ENCODE peak calls at places on chromosomes 13 and 19, in four cellular contexts. O, V, W and U are unnamed samples.
A peak's percentile ranks its signal among the peaks of the same experiment; 100 is the strongest.

GRCh38 chr13:85140192-85140591 is 659.0 kb downstream of the SLITRK6 start:
- DNase-seq in O (no peak), V (no peak), W (no peak), U (no peak)

GRCh38 chr13:80945328-80945727 is 604.4 kb upstream of the SPRY2 start:
- DNase-seq in O (no peak), V (peak; percentile 25), W (peak; percentile 49), U (peak; percentile 8)

GRCh38 chr13:30880756-30881155 is 25.3 kb upstream of the MEDAG start:
- DNase-seq in O (peak; percentile 97), V (no peak), W (no peak), U (peak; percentile 12)

GRCh38 chr19:4456566-4456842 is 1.1 kb downstream of the UBXN6 start:
- DNase-seq in O (peak; percentile 75), V (no peak), W (no peak), U (no peak)

GRCh38 chr19:4583961-4584669 is 24.6 kb upstream of the SEMA6B start:
- DNase-seq in O (no peak), V (no peak), W (peak; percentile 72), U (no peak)

GRCh38 chr13:46297338-46297737 is 85.6 kb downstream of the LRRC63 start:
- DNase-seq in O (peak; percentile 7), V (no peak), W (no peak), U (no peak)

GRCh38 chr19:48975947-48976847 is 11.1 kb downstream of the FTL start:
- DNase-seq in O (no peak), V (no peak), W (peak; percentile 72), U (peak; percentile 47)

GRCh38 chr19:1211494-1212234 is 6.1 kb downstream of the STK11 start:
- DNase-seq in O (no peak), V (no peak), W (peak; percentile 68), U (no peak)

GRCh38 chr13:51158365-51158764 is 47.3 kb upstream of the C13orf42 start:
- DNase-seq in O (no peak), V (no peak), W (no peak), U (peak; percentile 15)

GRCh38 chr13:33931397-33931987 is 113.5 kb downstream of the RFC3 start:
- DNase-seq in O (peak; percentile 53), V (no peak), W (peak; percentile 17), U (peak; percentile 1)

GRCh38 chr19:49512970-49513745 is 697 bp downstream of the FCGRT start:
- DNase-seq in O (no peak), V (no peak), W (peak; percentile 65), U (no peak)

GRCh38 chr13:76709851-76710250 is 176.4 kb downstream of the KCTD12 start:
- DNase-seq in O (peak; percentile 36), V (no peak), W (no peak), U (no peak)

GRCh38 chr19:30158893-30159245 is 213.3 kb upstream of the ZNF536 start:
- DNase-seq in O (no peak), V (no peak), W (no peak), U (no peak)

GRCh38 chr13:50584856-50585580 is 258.5 kb downstream of the DLEU7 start:
- DNase-seq in O (no peak), V (no peak), W (no peak), U (no peak)

GRCh38 chr19:39405930-39406655 is 554 bp upstream of the ZFP36 start:
- DNase-seq in O (no peak), V (no peak), W (peak; percentile 78), U (no peak)

GRCh38 chr13:40186636-40187323 is 479.7 kb downstream of the FOXO1 start:
- DNase-seq in O (no peak), V (no peak), W (no peak), U (no peak)

GRCh38 chr19:49499030-49499670 is 2.9 kb downstream of the RPS11 start:
- DNase-seq in O (no peak), V (no peak), W (no peak), U (no peak)

GRCh38 chr13:54234607-54235006 is 1206.0 kb downstream of the OLFM4 start:
- DNase-seq in O (no peak), V (no peak), W (no peak), U (no peak)

GRCh38 chr19:44747739-44748425 is 626 bp upstream of the BCL3 start:
- DNase-seq in O (peak; percentile 61), V (no peak), W (no peak), U (peak; percentile 76)

GRCh38 chr19:43524922-43525835 is 1.8 kb downstream of the ETHE1 start:
- DNase-seq in O (peak; percentile 32), V (no peak), W (peak; percentile 62), U (peak; percentile 85)

GRCh38 chr13:25608181-25608580 is 236.4 kb downstream of the ATP8A2 start:
- DNase-seq in O (no peak), V (no peak), W (no peak), U (no peak)
- TF ChIP-seq USF2 in O (no peak), V (no peak), W (no peak), U (no peak)

GRCh38 chr19:56132316-56132822 is 8.7 kb upstream of the ZNF444 start:
- DNase-seq in O (peak; percentile 66), V (no peak), W (no peak), U (no peak)
- TF ChIP-seq USF2 in O (no peak), V (no peak), W (no peak), U (no peak)

GRCh38 chr19:12777217-12778019 is 2.1 kb upstream of the HOOK2 start:
- DNase-seq in O (peak; percentile 68), V (no peak), W (peak; percentile 91), U (no peak)
- TF ChIP-seq USF2 in O (no peak), V (no peak), W (no peak), U (no peak)

GRCh38 chr13:35789335-35790166 is 313.1 kb upstream of the MAB21L1 start:
- DNase-seq in O (peak; percentile 61), V (no peak), W (no peak), U (peak; percentile 7)
- TF ChIP-seq USF2 in O (no peak), V (no peak), W (no peak), U (no peak)

DNA sequence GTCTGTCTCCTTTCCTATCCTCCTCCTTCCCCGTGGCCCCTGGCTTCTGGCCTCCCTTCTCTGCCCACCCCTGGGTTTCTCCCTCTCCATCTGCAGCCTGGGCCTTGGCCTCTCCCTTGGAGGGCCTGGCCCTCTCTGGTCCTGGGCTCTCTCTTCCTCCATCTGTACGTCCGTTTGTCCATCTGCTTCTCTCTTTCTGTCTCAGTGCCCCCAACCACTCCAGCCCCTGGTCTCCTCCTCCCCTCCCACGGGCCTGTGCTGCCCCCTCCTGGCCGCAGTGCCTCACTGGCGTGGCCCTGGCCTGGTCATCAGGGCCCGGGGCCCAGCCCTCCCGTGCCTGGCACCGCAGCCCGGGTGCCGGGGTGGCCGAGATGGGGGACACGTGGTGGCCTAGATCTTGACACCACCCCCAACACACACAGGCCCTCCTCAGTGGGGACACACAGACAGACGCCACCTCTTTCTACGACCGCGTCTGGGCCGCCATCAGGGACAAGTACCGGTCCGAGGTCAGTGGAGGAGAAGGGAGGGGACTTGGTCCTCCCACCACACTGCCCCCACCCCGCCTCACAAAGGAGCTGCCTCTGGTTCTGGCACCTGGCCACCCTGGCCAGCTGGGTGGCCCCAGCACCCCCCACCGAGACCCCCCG is 11.3 kb downstream of the PRKCSH start:
- DNase-seq in O (no peak), V (no peak), W (peak; percentile 88), U (peak; percentile 70)
- TF ChIP-seq USF2 in O (no peak), V (no peak), W (no peak), U (no peak)

GRCh38 chr19:8366121-8366581 is 2.2 kb downstream of the ANGPTL4 start:
- DNase-seq in O (no peak), V (no peak), W (no peak), U (no peak)

GRCh38 chr19:8363803-8364771 is at the start of gene ANGPTL4:
- DNase-seq in O (peak; percentile 55), V (no peak), W (peak; percentile 68), U (peak; percentile 87)

GRCh38 chr19:8358948-8359347 is 5.0 kb upstream of the ANGPTL4 start:
- DNase-seq in O (no peak), V (no peak), W (no peak), U (no peak)

GRCh38 chr19:8360196-8360595 is 3.8 kb upstream of the ANGPTL4 start:
- DNase-seq in O (no peak), V (no peak), W (no peak), U (no peak)

DNA sequence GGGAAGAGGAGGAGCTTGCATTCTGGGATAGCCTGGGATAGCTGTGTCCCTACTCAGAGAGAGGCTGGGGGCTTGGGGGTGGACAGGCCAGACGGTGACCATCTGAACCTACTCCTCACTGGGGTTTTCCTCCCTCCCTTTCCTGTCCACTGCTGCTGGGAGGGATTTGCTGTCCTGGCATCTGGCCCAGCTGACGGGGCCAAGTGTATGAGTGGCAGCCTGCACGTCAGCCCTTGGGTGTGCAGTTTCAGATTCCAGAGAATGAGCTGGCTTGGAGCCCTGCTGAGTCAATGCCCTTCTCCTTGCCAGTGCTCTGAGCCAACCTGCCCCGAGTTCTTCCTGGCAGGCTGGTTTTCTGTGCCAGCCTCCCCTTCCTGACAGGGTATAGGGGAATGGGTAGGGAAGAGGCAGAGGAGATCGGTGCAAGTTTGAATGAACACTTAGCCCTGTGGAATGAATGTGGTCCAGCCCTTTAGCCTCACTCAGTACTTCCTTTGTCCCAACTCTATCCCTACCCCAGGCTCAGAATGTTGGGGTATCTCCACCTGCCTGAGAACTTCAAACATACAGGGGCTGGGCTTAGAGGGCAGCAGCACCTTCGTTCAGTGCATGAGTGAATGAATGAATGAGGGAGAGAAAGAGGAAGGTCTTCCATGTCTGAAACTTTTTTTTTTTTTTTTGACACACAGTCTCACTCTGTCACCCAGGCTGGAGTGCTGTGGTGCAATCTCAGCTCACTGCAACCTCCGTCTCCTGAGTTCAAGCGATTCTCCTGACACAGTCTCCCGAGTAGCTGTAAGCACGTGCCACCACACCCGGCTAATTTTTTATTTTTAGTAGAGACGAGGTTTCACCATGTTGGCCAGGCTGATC is 1.8 kb upstream of the ANGPTL4 start:
- DNase-seq in O (peak; percentile 99), V (no peak), W (no peak), U (peak; percentile 76)
- TF ChIP-seq USF2 in O (no peak), V (no peak), W (no peak), U (no peak)